ENCODE peak calls at places on chromosomes 5 and 9, in eight cellular contexts. W is heart left ventricle, X is tibial artery, B is fibroblast of lung, S is heart right ventricle, P is colonic mucosa, M is stomach, R is WERI-Rb-1. F is an unnamed sample.

GRCh38 chr9:136807281-136808074 is at the start of gene RABL6:
- DNase-seq in W (peak), X (peak), B (peak), S (peak), P (peak), M (peak), R (peak), F (peak)

GRCh38 chr5:82331557-82331956 is 53.4 kb upstream of the RPS23 start:
- DNase-seq in W (no peak), X (no peak), B (no peak), S (no peak), P (no peak), M (no peak), R (no peak), F (no peak)

GRCh38 chr5:127840809-127841208 is 137.6 kb downstream of the CCDC192 start:
- DNase-seq in W (no peak), X (no peak), B (no peak), S (no peak), P (peak), M (no peak), R (no peak), F (no peak)

GRCh38 chr5:107524111-107524510 is 146.6 kb downstream of the EFNA5 start:
- DNase-seq in W (no peak), X (no peak), B (no peak), S (no peak), P (no peak), M (no peak), R (no peak), F (no peak)

GRCh38 chr5:170473642-170474041 is 30.2 kb upstream of the KCNIP1 start:
- DNase-seq in W (no peak), X (no peak), B (no peak), S (no peak), P (no peak), M (no peak), R (no peak), F (no peak)

GRCh38 chr9:85884236-85884635 is 56.7 kb upstream of the NAA35 start:
- DNase-seq in W (no peak), X (no peak), B (no peak), S (no peak), P (no peak), M (no peak), R (no peak), F (no peak)

GRCh38 chr5:179129607-179130071 is 69.5 kb downstream of the ZNF354C start:
- DNase-seq in W (no peak), X (no peak), B (no peak), S (no peak), P (no peak), M (no peak), R (no peak), F (no peak)

GRCh38 chr9:89576404-89576824 is 28.4 kb upstream of the GADD45G start:
- DNase-seq in W (no peak), X (no peak), B (peak), S (no peak), P (no peak), M (no peak), R (no peak), F (no peak)

GRCh38 chr9:122897969-122898368 is 7.2 kb downstream of the RC3H2 start:
- DNase-seq in W (no peak), X (no peak), B (peak), S (no peak), P (no peak), M (no peak), R (no peak), F (no peak)

GRCh38 chr9:68947015-68947414 is 66.9 kb downstream of the PRKACG start:
- DNase-seq in W (no peak), X (no peak), B (no peak), S (no peak), P (no peak), M (no peak), R (no peak), F (no peak)

GRCh38 chr9:123562844-123563346 is 206.9 kb downstream of the CRB2 start:
- DNase-seq in W (no peak), X (peak), B (peak), S (no peak), P (no peak), M (no peak), R (no peak), F (peak)

GRCh38 chr9:38708759-38709158 is 11.2 kb downstream of the FAM240B start:
- DNase-seq in W (no peak), X (no peak), B (peak), S (no peak), P (no peak), M (no peak), R (no peak), F (no peak)

GRCh38 chr9:33914887-33915286 is 97.9 kb downstream of the UBE2R2 start:
- DNase-seq in W (no peak), X (no peak), B (no peak), S (no peak), P (no peak), M (no peak), R (no peak), F (no peak)

GRCh38 chr5:39015743-39016586 is 58.2 kb downstream of the RICTOR start:
- DNase-seq in W (no peak), X (no peak), B (peak), S (no peak), P (no peak), M (no peak), R (peak), F (no peak)

GRCh38 chr9:134985451-134985850 is 67.7 kb upstream of the FCN1 start:
- DNase-seq in W (no peak), X (no peak), B (no peak), S (no peak), P (no peak), M (no peak), R (no peak), F (no peak)

GRCh38 chr9:113137196-113138168 is 13.3 kb upstream of the SLC31A2 start:
- DNase-seq in W (no peak), X (no peak), B (no peak), S (no peak), P (no peak), M (peak), R (no peak), F (no peak)
- H3K27ac ChIP-seq in W (no peak), X (no peak), B (no peak), S (no peak), P (no peak), M (no peak), R (no peak), F (peak)

DNA sequence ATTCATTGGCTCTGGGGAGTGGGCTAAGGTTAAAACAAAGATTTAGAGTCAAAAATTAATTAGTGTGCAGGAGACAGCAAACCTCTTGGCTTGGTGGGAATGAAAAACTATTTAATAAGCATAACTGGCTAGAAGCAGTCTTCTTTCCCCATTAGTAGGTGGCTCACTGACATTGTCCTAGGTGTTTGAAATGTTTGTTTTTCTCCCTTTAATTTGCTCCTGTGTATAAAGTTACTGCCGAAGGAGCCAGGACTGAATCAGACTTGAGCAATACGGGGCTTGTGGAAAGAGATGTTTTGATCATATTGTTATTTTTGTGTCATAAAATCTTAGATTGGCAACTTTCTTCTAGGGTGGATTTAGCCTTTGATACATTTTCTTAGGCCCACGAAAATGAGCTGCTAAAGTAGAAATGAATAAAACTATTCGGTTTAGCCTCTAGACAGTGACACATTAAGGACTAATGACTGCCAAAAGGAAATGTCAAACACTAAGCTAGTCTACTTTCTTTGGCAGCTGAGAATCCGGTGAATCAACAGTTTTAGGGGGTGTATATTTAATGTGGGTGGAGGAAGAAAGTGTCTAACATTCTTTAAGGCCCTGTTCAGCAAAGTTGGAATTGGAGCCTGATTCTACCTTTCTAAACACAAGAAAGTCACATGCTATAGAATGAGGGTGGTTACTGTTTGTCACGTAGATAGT is 30.2 kb downstream of the LRRTM2 start:
- DNase-seq in W (no peak), X (no peak), B (peak), S (no peak), P (no peak), M (no peak), R (no peak), F (no peak)
- H3K27ac ChIP-seq in W (no peak), X (peak), B (peak), S (no peak), P (no peak), M (peak), R (no peak), F (peak)

GRCh38 chr5:165137701-165138100 is 1632.3 kb downstream of the MAT2B start:
- DNase-seq in W (no peak), X (no peak), B (no peak), S (no peak), P (no peak), M (no peak), R (no peak), F (no peak)

GRCh38 chr5:165138261-165138660 is 1632.8 kb downstream of the MAT2B start:
- DNase-seq in W (no peak), X (no peak), B (peak), S (no peak), P (no peak), M (no peak), R (no peak), F (no peak)

GRCh38 chr5:165135551-165135950 is 1630.1 kb downstream of the MAT2B start:
- DNase-seq in W (no peak), X (no peak), B (no peak), S (no peak), P (no peak), M (no peak), R (no peak), F (no peak)

GRCh38 chr5:165139730-165140129 is 1634.3 kb downstream of the MAT2B start:
- DNase-seq in W (no peak), X (no peak), B (peak), S (no peak), P (no peak), M (no peak), R (no peak), F (no peak)

GRCh38 chr5:165139262-165139661 is 1633.8 kb downstream of the MAT2B start:
- DNase-seq in W (no peak), X (no peak), B (no peak), S (no peak), P (no peak), M (no peak), R (no peak), F (no peak)
- H3K27ac ChIP-seq in W (no peak), X (no peak), B (no peak), S (no peak), P (no peak), M (no peak), R (no peak), F (no peak)

DNA sequence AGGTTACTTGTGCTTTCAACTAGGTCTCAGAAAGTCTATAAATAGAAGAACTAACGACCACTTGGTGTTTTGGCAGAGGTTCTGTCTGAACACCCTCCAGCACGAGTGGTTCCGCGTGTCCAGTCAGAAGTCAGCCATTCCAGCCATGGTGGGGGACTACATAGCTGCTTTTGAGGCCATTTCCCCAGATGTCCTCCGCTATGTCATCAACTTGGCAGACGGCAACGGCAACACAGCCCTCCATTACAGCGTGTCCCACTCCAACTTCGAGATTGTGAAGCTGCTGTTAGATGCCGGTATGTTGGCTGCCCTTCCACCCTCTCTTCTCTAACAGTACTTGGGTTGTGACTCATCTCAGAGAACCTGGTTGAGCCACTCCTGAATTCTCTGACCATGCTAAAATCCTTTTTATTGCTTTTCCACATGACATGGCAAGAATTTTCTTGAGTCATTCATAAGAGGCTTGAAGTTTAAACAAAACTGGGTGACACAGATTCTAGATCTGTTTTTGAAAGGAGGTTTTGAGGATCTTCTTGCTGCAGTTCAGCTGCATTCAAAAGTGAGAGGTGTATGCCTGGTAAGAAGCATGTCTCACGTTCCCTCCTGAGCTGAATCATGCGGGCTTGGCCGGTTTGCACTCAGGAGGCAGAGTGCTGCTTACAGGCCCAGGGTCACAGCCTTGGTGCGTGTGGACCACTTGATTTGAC is 103.1 kb upstream of the DMRT1 start:
- DNase-seq in W (peak), X (peak), B (peak), S (peak), P (no peak), M (no peak), R (no peak), F (no peak)
- H3K27ac ChIP-seq in W (peak), X (peak), B (peak), S (peak), P (peak), M (peak), R (no peak), F (peak)

DNA sequence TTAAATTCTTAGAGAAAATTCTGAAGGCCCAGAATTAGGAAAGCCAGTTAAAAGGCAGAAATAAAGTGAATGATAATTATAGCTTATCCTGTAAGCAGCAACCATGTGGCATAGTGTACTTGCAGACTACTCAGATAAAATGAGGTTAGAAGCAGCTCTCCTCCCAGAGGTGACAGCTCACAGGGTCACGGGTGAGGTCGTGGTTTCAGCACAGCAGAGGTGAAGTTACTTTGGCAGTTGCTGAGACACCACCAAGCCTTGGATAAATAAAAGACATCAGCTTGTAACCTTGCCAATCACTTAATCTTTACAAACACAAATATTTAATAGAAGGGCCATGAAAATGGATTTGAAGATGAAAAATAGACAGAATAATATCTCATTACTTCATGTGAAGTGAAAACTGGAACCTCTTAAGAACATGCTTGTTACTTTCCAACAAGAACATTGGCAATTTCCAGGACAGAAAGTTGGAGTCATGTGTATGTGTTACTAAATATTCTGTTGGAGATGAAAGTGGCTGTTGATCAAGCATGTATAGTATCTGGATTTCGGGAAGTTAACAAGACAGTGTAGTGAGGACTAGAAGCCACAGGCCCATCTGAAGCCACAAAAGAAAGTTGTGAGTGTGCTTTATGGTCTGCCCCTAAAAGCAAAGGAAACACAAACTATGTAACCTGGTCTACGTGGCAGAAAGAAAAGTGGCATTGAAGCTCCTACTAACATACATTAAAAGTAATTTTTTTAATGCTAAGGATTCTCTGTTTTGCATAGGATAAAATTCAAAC is 134.4 kb downstream of the ERCC6L2 start:
- DNase-seq in W (no peak), X (no peak), B (peak), S (no peak), P (no peak), M (no peak), R (no peak), F (no peak)
- H3K27ac ChIP-seq in W (no peak), X (no peak), B (no peak), S (no peak), P (no peak), M (peak), R (no peak), F (no peak)

DNA sequence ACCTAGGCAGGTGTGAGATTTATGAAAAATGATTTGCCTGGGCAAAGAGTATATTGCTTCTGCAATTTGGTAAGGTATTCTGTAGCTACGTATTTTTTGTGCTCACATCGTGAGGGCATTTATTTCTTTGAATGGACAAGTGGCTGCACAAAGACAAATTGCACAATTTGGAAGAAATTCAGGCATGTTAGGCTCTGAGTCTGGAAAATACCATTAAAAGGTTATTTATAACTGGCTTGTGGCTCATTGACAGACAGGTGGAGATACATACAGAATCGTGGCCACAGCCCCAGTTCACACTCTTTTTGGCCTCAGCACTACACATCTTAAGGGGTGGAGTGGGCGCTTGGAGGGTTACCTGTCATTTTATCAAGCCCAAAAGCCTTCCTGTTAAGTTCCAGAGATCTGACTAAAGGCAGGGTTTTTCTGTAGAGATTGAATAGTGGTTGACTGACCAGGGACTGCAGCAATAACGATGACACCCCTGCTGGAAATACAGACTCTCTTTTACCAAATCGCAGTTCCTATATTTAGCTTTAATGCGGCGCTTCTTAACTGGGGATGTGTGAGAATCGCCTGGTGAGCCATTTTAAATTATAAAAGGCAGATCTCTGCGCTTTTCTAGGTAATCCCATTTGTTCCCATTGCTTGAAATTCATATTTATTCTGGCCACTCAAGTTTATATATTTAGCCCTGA is 14.7 kb downstream of the MAN2A1 start:
- DNase-seq in W (no peak), X (no peak), B (peak), S (no peak), P (no peak), M (no peak), R (no peak), F (no peak)
- H3K27ac ChIP-seq in W (no peak), X (peak), B (no peak), S (no peak), P (no peak), M (no peak), R (no peak), F (no peak)

GRCh38 chr5:91941590-91941989 is 558.5 kb upstream of the ARRDC3 start:
- DNase-seq in W (no peak), X (no peak), B (no peak), S (no peak), P (no peak), M (no peak), R (no peak), F (no peak)

GRCh38 chr5:91950328-91950727 is 567.2 kb upstream of the ARRDC3 start:
- DNase-seq in W (no peak), X (no peak), B (no peak), S (no peak), P (no peak), M (no peak), R (no peak), F (no peak)

GRCh38 chr5:91946870-91947269 is 563.8 kb upstream of the ARRDC3 start:
- DNase-seq in W (no peak), X (no peak), B (no peak), S (no peak), P (no peak), M (no peak), R (no peak), F (no peak)
- H3K27ac ChIP-seq in W (no peak), X (no peak), B (no peak), S (no peak), P (no peak), M (no peak), R (no peak), F (no peak)

GRCh38 chr5:172109749-172110148 is 78.3 kb downstream of the STK10 start:
- DNase-seq in W (no peak), X (no peak), B (no peak), S (no peak), P (no peak), M (no peak), R (no peak), F (no peak)
- H3K27ac ChIP-seq in W (no peak), X (no peak), B (no peak), S (no peak), P (no peak), M (peak), R (no peak), F (no peak)

GRCh38 chr5:124798890-124799289 is 52.5 kb upstream of the ZNF608 start:
- DNase-seq in W (no peak), X (no peak), B (no peak), S (no peak), P (no peak), M (no peak), R (no peak), F (no peak)
- H3K27ac ChIP-seq in W (no peak), X (no peak), B (no peak), S (no peak), P (no peak), M (no peak), R (no peak), F (no peak)

F was measured in caudate nucleus.